ENCODE peak calls at places on chromosome 11, in four cellular contexts. One of them, this sample, is unnamed.

GRCh38 chr11:130094614-130095013 is 24.9 kb downstream of the APLP2 start:
- DNase-seq in HepG2: no peak
- DNase-seq in IMR-90: no peak
- DNase-seq in A549: no peak
- DNase-seq in this sample: no peak

GRCh38 chr11:33942954-33943353 is 51.1 kb upstream of the LMO2 start:
- DNase-seq in IMR-90: peak
- DNase-seq in A549: no peak
- DNase-seq in HepG2: no peak
- DNase-seq in this sample: no peak

GRCh38 chr11:9313648-9314290 is 624 bp downstream of the TMEM41B start:
- DNase-seq in HepG2: no peak
- DNase-seq in A549: no peak
- DNase-seq in IMR-90: peak
- DNase-seq in this sample: no peak

GRCh38 chr11:38156495-38157146 is 1558.6 kb upstream of the RAG2 start:
- DNase-seq in IMR-90: no peak
- DNase-seq in HepG2: no peak
- DNase-seq in A549: no peak
- DNase-seq in this sample: no peak

GRCh38 chr11:111566324-111566723 is 25.8 kb downstream of the LAYN start:
- DNase-seq in IMR-90: no peak
- DNase-seq in HepG2: no peak
- DNase-seq in A549: no peak
- DNase-seq in this sample: no peak

GRCh38 chr11:47946682-47947575 is 33.4 kb upstream of the PTPRJ start:
- DNase-seq in A549: peak
- DNase-seq in HepG2: no peak
- DNase-seq in IMR-90: peak
- DNase-seq in this sample: peak

GRCh38 chr11:43035011-43035564 is 276.7 kb upstream of the API5 start:
- DNase-seq in A549: no peak
- DNase-seq in HepG2: no peak
- DNase-seq in IMR-90: no peak
- DNase-seq in this sample: no peak

GRCh38 chr11:22130462-22131053 is 62.3 kb upstream of the ANO5 start:
- DNase-seq in IMR-90: no peak
- DNase-seq in HepG2: no peak
- DNase-seq in A549: peak
- DNase-seq in this sample: no peak

GRCh38 chr11:123742334-123742733 is 874 bp upstream of the ZNF202 start:
- DNase-seq in IMR-90: no peak
- DNase-seq in A549: no peak
- DNase-seq in HepG2: no peak
- DNase-seq in this sample: peak

GRCh38 chr11:21278840-21279239 is 609.5 kb downstream of the NELL1 start:
- DNase-seq in HepG2: no peak
- DNase-seq in IMR-90: no peak
- DNase-seq in A549: no peak
- DNase-seq in this sample: no peak

GRCh38 chr11:47641585-47642098 is 717 bp downstream of the MTCH2 start:
- DNase-seq in A549: no peak
- DNase-seq in HepG2: no peak
- DNase-seq in IMR-90: no peak
- DNase-seq in this sample: no peak

GRCh38 chr11:65078786-65079342 is 5.0 kb downstream of the CDCA5 start:
- DNase-seq in IMR-90: no peak
- DNase-seq in HepG2: no peak
- DNase-seq in A549: no peak
- DNase-seq in this sample: no peak

GRCh38 chr11:117928818-117929567 is at the start of gene TMPRSS13:
- DNase-seq in HepG2: no peak
- DNase-seq in IMR-90: no peak
- DNase-seq in A549: no peak
- DNase-seq in this sample: no peak

GRCh38 chr11:72333657-72334056 is 89.7 kb upstream of the PHOX2A start:
- DNase-seq in IMR-90: no peak
- DNase-seq in HepG2: no peak
- DNase-seq in A549: peak
- DNase-seq in this sample: peak

GRCh38 chr11:9004310-9004945 is 627 bp upstream of the NRIP3 start:
- DNase-seq in IMR-90: no peak
- DNase-seq in A549: no peak
- DNase-seq in HepG2: no peak
- DNase-seq in this sample: peak

GRCh38 chr11:35088226-35088625 is 50.7 kb upstream of the CD44 start:
- DNase-seq in HepG2: no peak
- DNase-seq in A549: no peak
- DNase-seq in IMR-90: no peak
- DNase-seq in this sample: no peak

GRCh38 chr11:107018274-107018901 is at the start of gene GUCY1A2:
- DNase-seq in A549: peak
- DNase-seq in IMR-90: no peak
- DNase-seq in HepG2: no peak
- DNase-seq in this sample: no peak

GRCh38 chr11:46240861-46241260 is 36.6 kb upstream of the CREB3L1 start:
- DNase-seq in IMR-90: no peak
- DNase-seq in A549: no peak
- DNase-seq in HepG2: no peak
- DNase-seq in this sample: no peak

GRCh38 chr11:60193687-60194433 is 11.0 kb upstream of the MS4A6A start:
- DNase-seq in HepG2: peak
- DNase-seq in IMR-90: peak
- DNase-seq in A549: peak
- DNase-seq in this sample: peak

GRCh38 chr11:129372609-129373488 is 2.8 kb upstream of the BARX2 start:
- DNase-seq in HepG2: no peak
- DNase-seq in IMR-90: no peak
- DNase-seq in A549: no peak
- DNase-seq in this sample: no peak

GRCh38 chr11:85762226-85762625 is 48.7 kb downstream of the SYTL2 start:
- DNase-seq in HepG2: no peak
- DNase-seq in A549: no peak
- DNase-seq in IMR-90: no peak
- DNase-seq in this sample: no peak
- TF ChIP-seq MAZ in HepG2: no peak
- TF ChIP-seq MAZ in A549: no peak
- TF ChIP-seq MAZ in IMR-90: no peak
- TF ChIP-seq MAZ in this sample: no peak

GRCh38 chr11:63532799-63533475 is 3.7 kb upstream of the PLAAT4 start:
- DNase-seq in HepG2: no peak
- DNase-seq in IMR-90: no peak
- DNase-seq in A549: no peak
- DNase-seq in this sample: no peak

GRCh38 chr11:63535734-63536133 is 874 bp upstream of the PLAAT4 start:
- DNase-seq in HepG2: no peak
- DNase-seq in IMR-90: no peak
- DNase-seq in A549: no peak
- DNase-seq in this sample: peak

GRCh38 chr11:63536669-63537292 is at the start of gene PLAAT4:
- DNase-seq in A549: no peak
- DNase-seq in HepG2: peak
- DNase-seq in IMR-90: peak
- DNase-seq in this sample: peak

GRCh38 chr11:63534076-63534475 is 2.5 kb upstream of the PLAAT4 start:
- DNase-seq in HepG2: no peak
- DNase-seq in IMR-90: no peak
- DNase-seq in A549: no peak
- DNase-seq in this sample: no peak

GRCh38 chr11:63534895-63535461 is 1.6 kb upstream of the PLAAT4 start:
- DNase-seq in IMR-90: no peak
- DNase-seq in HepG2: no peak
- DNase-seq in A549: no peak
- DNase-seq in this sample: no peak
- TF ChIP-seq MAZ in IMR-90: no peak
- TF ChIP-seq MAZ in HepG2: no peak
- TF ChIP-seq MAZ in A549: no peak
- TF ChIP-seq MAZ in this sample: no peak

DNA sequence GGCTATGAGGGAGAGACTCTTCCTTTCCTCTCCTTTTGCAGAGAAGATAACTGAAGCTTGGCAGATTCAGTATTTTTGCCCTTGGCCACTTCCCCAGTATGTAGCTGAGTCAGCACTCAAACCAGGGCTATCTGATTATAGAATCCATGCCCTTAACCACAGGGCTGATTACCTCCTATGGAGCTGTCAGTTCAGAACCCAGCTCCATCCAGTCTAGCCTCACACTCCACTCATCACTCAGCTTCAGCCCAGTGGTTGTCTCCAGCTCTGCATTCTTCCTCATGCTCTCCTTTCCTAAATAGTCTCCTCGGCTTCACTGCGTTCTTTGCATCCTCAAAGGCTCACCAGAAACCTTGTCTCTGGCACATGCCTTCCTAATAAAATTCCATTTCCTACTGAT is 151.6 kb upstream of the BLID start:
- DNase-seq in A549: no peak
- DNase-seq in HepG2: no peak
- DNase-seq in IMR-90: peak
- DNase-seq in this sample: no peak
- TF ChIP-seq MAZ in A549: no peak
- TF ChIP-seq MAZ in HepG2: no peak
- TF ChIP-seq MAZ in IMR-90: no peak
- TF ChIP-seq MAZ in this sample: no peak

GRCh38 chr11:63698976-63699733 is 17.9 kb downstream of the RTN3 start:
- DNase-seq in A549: no peak
- DNase-seq in HepG2: no peak
- DNase-seq in IMR-90: no peak
- DNase-seq in this sample: peak
- TF ChIP-seq MAZ in A549: no peak
- TF ChIP-seq MAZ in HepG2: no peak
- TF ChIP-seq MAZ in IMR-90: no peak
- TF ChIP-seq MAZ in this sample: no peak

GRCh38 chr11:114059278-114059983 is at the start of gene ZBTB16:
- DNase-seq in HepG2: no peak
- DNase-seq in A549: no peak
- DNase-seq in IMR-90: no peak
- DNase-seq in this sample: peak

GRCh38 chr11:114060402-114061052 is 1.0 kb downstream of the ZBTB16 start:
- DNase-seq in IMR-90: no peak
- DNase-seq in A549: no peak
- DNase-seq in HepG2: no peak
- DNase-seq in this sample: peak

GRCh38 chr11:114061053-114062049 is 1.8 kb downstream of the ZBTB16 start:
- DNase-seq in HepG2: no peak
- DNase-seq in IMR-90: no peak
- DNase-seq in A549: no peak
- DNase-seq in this sample: no peak

GRCh38 chr11:114058871-114059277 is 637 bp upstream of the ZBTB16 start:
- DNase-seq in HepG2: no peak
- DNase-seq in A549: no peak
- DNase-seq in IMR-90: no peak
- DNase-seq in this sample: no peak

GRCh38 chr11:114059984-114060401 is 482 bp downstream of the ZBTB16 start:
- DNase-seq in HepG2: no peak
- DNase-seq in IMR-90: no peak
- DNase-seq in A549: peak
- DNase-seq in this sample: peak
- TF ChIP-seq MAZ in HepG2: no peak
- TF ChIP-seq MAZ in IMR-90: no peak
- TF ChIP-seq MAZ in A549: no peak
- TF ChIP-seq MAZ in this sample: no peak

GRCh38 chr11:131819845-131820244 is 449.4 kb downstream of the NTM start:
- DNase-seq in HepG2: no peak
- DNase-seq in IMR-90: no peak
- DNase-seq in A549: no peak
- DNase-seq in this sample: no peak

GRCh38 chr11:131829725-131830124 is 459.3 kb downstream of the NTM start:
- DNase-seq in HepG2: no peak
- DNase-seq in A549: no peak
- DNase-seq in IMR-90: no peak
- DNase-seq in this sample: no peak

GRCh38 chr11:131827440-131827839 is 457.0 kb downstream of the NTM start:
- DNase-seq in HepG2: no peak
- DNase-seq in IMR-90: no peak
- DNase-seq in A549: no peak
- DNase-seq in this sample: no peak

GRCh38 chr11:131824766-131825165 is 454.4 kb downstream of the NTM start:
- DNase-seq in HepG2: no peak
- DNase-seq in A549: no peak
- DNase-seq in IMR-90: peak
- DNase-seq in this sample: no peak

DNA sequence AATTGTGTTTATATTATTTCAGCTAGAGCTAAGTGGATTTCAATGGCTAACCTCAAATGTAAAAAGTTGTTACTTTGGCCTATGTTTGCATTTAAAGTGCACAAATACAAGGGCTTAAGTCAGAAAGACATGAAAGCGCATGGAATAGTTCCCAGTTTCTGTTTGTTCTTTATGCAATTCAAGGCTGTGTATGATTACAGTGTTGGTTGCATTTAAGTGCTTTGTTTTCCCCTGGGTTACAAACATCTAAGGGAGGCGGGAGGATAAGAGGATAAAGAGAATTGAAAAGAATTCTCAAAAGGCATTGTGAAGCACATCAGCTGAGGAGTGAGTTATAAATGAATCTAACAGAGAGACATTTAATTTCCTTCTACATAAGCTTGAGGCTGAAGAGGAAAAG is 453.4 kb downstream of the NTM start:
- DNase-seq in IMR-90: no peak
- DNase-seq in HepG2: peak
- DNase-seq in A549: no peak
- DNase-seq in this sample: no peak
- TF ChIP-seq MAZ in IMR-90: no peak
- TF ChIP-seq MAZ in HepG2: no peak
- TF ChIP-seq MAZ in A549: no peak
- TF ChIP-seq MAZ in this sample: no peak

GRCh38 chr11:57109331-57109730 is 72.4 kb upstream of the LRRC55 start:
- DNase-seq in A549: no peak
- DNase-seq in HepG2: no peak
- DNase-seq in IMR-90: no peak
- DNase-seq in this sample: no peak
- TF ChIP-seq MAZ in A549: no peak
- TF ChIP-seq MAZ in HepG2: no peak
- TF ChIP-seq MAZ in IMR-90: no peak
- TF ChIP-seq MAZ in this sample: no peak

GRCh38 chr11:80873309-80873999 is 1432.6 kb upstream of the TENM4 start:
- DNase-seq in HepG2: no peak
- DNase-seq in IMR-90: no peak
- DNase-seq in A549: no peak
- DNase-seq in this sample: no peak
- TF ChIP-seq MAZ in HepG2: no peak
- TF ChIP-seq MAZ in IMR-90: no peak
- TF ChIP-seq MAZ in A549: no peak
- TF ChIP-seq MAZ in this sample: no peak